ENCODE peak calls at places on chromosomes 3 and 15, in six cellular contexts. U is GDM1; B is ACHN; W is stimulated activated CD8-positive, alpha-beta memory T cell treated with anti-CD3 and anti-CD28 coated beads, Interleukin-15, amount 100 ng/mL, for 48 hours; R is choroid plexus epithelial cell; J is cerebellar cortex. C is an unnamed sample.

GRCh38 chr3:187165144-187165543 is 25.8 kb upstream of the RPL39L start:
- DNase-seq in U (no peak), B (peak), W (no peak), R (peak), J (peak), C (no peak)

GRCh38 chr3:106161236-106161635 is 292.4 kb upstream of the CBLB start:
- DNase-seq in U (no peak), B (no peak), W (no peak), R (no peak), J (no peak), C (no peak)

GRCh38 chr15:36024066-36024465 is 478.1 kb upstream of the DPH6 start:
- DNase-seq in U (no peak), B (no peak), W (no peak), R (peak), J (no peak), C (no peak)

GRCh38 chr15:80599359-80599758 is 95.8 kb upstream of the ABHD17C start:
- DNase-seq in U (no peak), B (no peak), W (no peak), R (peak), J (no peak), C (no peak)

GRCh38 chr15:51277085-51277484 is 61.3 kb downstream of the CYP19A1 start:
- DNase-seq in U (no peak), B (no peak), W (no peak), R (no peak), J (no peak), C (no peak)

GRCh38 chr3:196569003-196569516 is 600 bp downstream of the FBXO45 start:
- DNase-seq in U (no peak), B (peak), W (peak), R (peak), J (peak), C (no peak)

GRCh38 chr15:39786444-39787056 is 3.9 kb upstream of the FSIP1 start:
- DNase-seq in U (peak), B (peak), W (no peak), R (peak), J (peak), C (no peak)

GRCh38 chr3:9041626-9042025 is 78.4 kb upstream of the RAD18 start:
- DNase-seq in U (no peak), B (no peak), W (no peak), R (no peak), J (no peak), C (no peak)

GRCh38 chr3:184652465-184652864 is 59.4 kb downstream of the MAGEF1 start:
- DNase-seq in U (no peak), B (no peak), W (no peak), R (no peak), J (no peak), C (no peak)

GRCh38 chr3:72487078-72487765 is 361.0 kb downstream of the SHQ1 start:
- DNase-seq in U (no peak), B (peak), W (peak), R (peak), J (no peak), C (peak)

GRCh38 chr3:7377103-7377502 is 516.2 kb downstream of the GRM7 start:
- DNase-seq in U (no peak), B (no peak), W (no peak), R (no peak), J (no peak), C (no peak)

GRCh38 chr3:156160653-156161052 is 40.3 kb downstream of the KCNAB1 start:
- DNase-seq in U (no peak), B (no peak), W (no peak), R (no peak), J (no peak), C (no peak)

GRCh38 chr15:43879386-43880355 is 52.9 kb downstream of the WDR76 start:
- DNase-seq in U (no peak), B (no peak), W (no peak), R (no peak), J (no peak), C (no peak)

GRCh38 chr3:22685598-22685997 is 517.5 kb upstream of the UBE2E2 start:
- DNase-seq in U (no peak), B (peak), W (no peak), R (peak), J (no peak), C (no peak)

GRCh38 chr3:125062904-125063618 is 7.3 kb upstream of the HEG1 start:
- DNase-seq in U (no peak), B (peak), W (no peak), R (peak), J (no peak), C (no peak)

GRCh38 chr3:47399531-47400270 is 18.9 kb downstream of the PTPN23 start:
- DNase-seq in U (no peak), B (no peak), W (no peak), R (no peak), J (no peak), C (no peak)

GRCh38 chr3:51712020-51712385 is 5.1 kb downstream of the GRM2 start:
- DNase-seq in U (no peak), B (no peak), W (no peak), R (no peak), J (no peak), C (no peak)

GRCh38 chr15:50328116-50328515 is 26.9 kb downstream of the GABPB1 start:
- DNase-seq in U (no peak), B (no peak), W (no peak), R (no peak), J (no peak), C (no peak)

GRCh38 chr3:11452988-11453847 is 181.0 kb downstream of the ATG7 start:
- DNase-seq in U (no peak), B (peak), W (no peak), R (peak), J (no peak), C (no peak)

GRCh38 chr15:38873151-38873550 is 308.5 kb upstream of the RASGRP1 start:
- DNase-seq in U (no peak), B (no peak), W (no peak), R (no peak), J (no peak), C (no peak)